ENCODE peak calls at places on chromosomes 12 and 14, in eight cellular contexts. K, Q, L, W, F, V, Y and A are unnamed samples.
A peak's percentile ranks its signal among the peaks of the same experiment; 100 is the strongest.

GRCh38 chr14:54207075-54207474 is 189.7 kb upstream of the CDKN3 start:
- DNase-seq in K (peak; percentile 54), Q (no peak), L (no peak), W (no peak), F (no peak), V (no peak), Y (no peak), A (no peak)

GRCh38 chr14:59187802-59188460 is 536 bp upstream of the DAAM1 start:
- DNase-seq in K (no peak), Q (peak; percentile 10), L (peak; percentile 10), W (no peak), F (no peak), V (no peak), Y (peak; percentile 68), A (no peak)

GRCh38 chr14:99596071-99596627 is 7.9 kb downstream of the CCDC85C start:
- DNase-seq in K (no peak), Q (no peak), L (no peak), W (no peak), F (no peak), V (no peak), Y (no peak), A (no peak)

GRCh38 chr14:95533391-95533821 is 1.4 kb upstream of the GLRX5 start:
- DNase-seq in K (peak; percentile 57), Q (no peak), L (no peak), W (peak; percentile 32), F (no peak), V (peak; percentile 51), Y (peak; percentile 69), A (no peak)

GRCh38 chr14:102827716-102828115 is 50.5 kb downstream of the TRAF3 start:
- DNase-seq in K (no peak), Q (no peak), L (no peak), W (no peak), F (no peak), V (no peak), Y (no peak), A (peak; percentile 15)

GRCh38 chr14:72463291-72463866 is 430.5 kb downstream of the DPF3 start:
- DNase-seq in K (no peak), Q (no peak), L (no peak), W (no peak), F (no peak), V (no peak), Y (no peak), A (peak; percentile 11)

GRCh38 chr14:64817631-64818030 is 62.1 kb downstream of the SPTB start:
- DNase-seq in K (peak; percentile 50), Q (no peak), L (no peak), W (no peak), F (no peak), V (no peak), Y (no peak), A (no peak)

GRCh38 chr12:81369175-81369574 is 291.3 kb downstream of the ACSS3 start:
- DNase-seq in K (no peak), Q (no peak), L (no peak), W (peak; percentile 11), F (no peak), V (no peak), Y (no peak), A (no peak)

GRCh38 chr12:64779349-64779974 is 20.3 kb upstream of the GNS start:
- DNase-seq in K (no peak), Q (no peak), L (no peak), W (no peak), F (no peak), V (no peak), Y (no peak), A (no peak)

GRCh38 chr12:62656576-62657362 is 190.1 kb downstream of the MON2 start:
- DNase-seq in K (no peak), Q (no peak), L (no peak), W (no peak), F (no peak), V (no peak), Y (no peak), A (no peak)

GRCh38 chr12:102522768-102523167 is 42.4 kb upstream of the IGF1 start:
- DNase-seq in K (no peak), Q (no peak), L (no peak), W (no peak), F (no peak), V (no peak), Y (peak; percentile 2), A (no peak)

GRCh38 chr12:93094988-93095737 is 166.1 kb upstream of the EEA1 start:
- DNase-seq in K (no peak), Q (no peak), L (no peak), W (no peak), F (peak; percentile 41), V (no peak), Y (peak; percentile 43), A (no peak)

GRCh38 chr12:124992874-124993567 is 424 bp upstream of the BRI3BP start:
- DNase-seq in K (no peak), Q (peak; percentile 38), L (peak; percentile 53), W (peak; percentile 7), F (peak; percentile 90), V (no peak), Y (peak; percentile 97), A (peak; percentile 50)

GRCh38 chr12:92729773-92730305 is 27.1 kb downstream of the PLEKHG7 start:
- DNase-seq in K (no peak), Q (no peak), L (no peak), W (no peak), F (no peak), V (no peak), Y (no peak), A (no peak)

GRCh38 chr12:11753826-11754225 is 104.4 kb downstream of the ETV6 start:
- DNase-seq in K (no peak), Q (no peak), L (no peak), W (no peak), F (no peak), V (no peak), Y (no peak), A (no peak)

GRCh38 chr12:99108924-99109323 is 463.8 kb downstream of the APAF1 start:
- DNase-seq in K (no peak), Q (no peak), L (no peak), W (no peak), F (no peak), V (no peak), Y (no peak), A (no peak)

GRCh38 chr14:74425525-74426201 is 347 bp downstream of the SYNDIG1L start:
- DNase-seq in K (no peak), Q (no peak), L (peak; percentile 20), W (no peak), F (no peak), V (no peak), Y (no peak), A (peak; percentile 53)

GRCh38 chr14:72619071-72619710 is 274.7 kb downstream of the DPF3 start:
- DNase-seq in K (no peak), Q (no peak), L (no peak), W (no peak), F (no peak), V (no peak), Y (no peak), A (peak; percentile 66)

GRCh38 chr14:59318908-59319307 is 130.4 kb downstream of the DAAM1 start:
- DNase-seq in K (no peak), Q (no peak), L (no peak), W (no peak), F (no peak), V (no peak), Y (no peak), A (no peak)

GRCh38 chr12:75660805-75661404 is 149.5 kb upstream of the KRR1 start:
- DNase-seq in K (no peak), Q (no peak), L (no peak), W (no peak), F (no peak), V (no peak), Y (no peak), A (peak; percentile 92)

GRCh38 chr14:32192712-32193373 is 9.0 kb upstream of the RNU6-7 start:
- DNase-seq in K (no peak), Q (no peak), L (no peak), W (no peak), F (no peak), V (no peak), Y (no peak), A (no peak)

GRCh38 chr14:50937325-50937724 is 7.0 kb downstream of the PYGL start:
- DNase-seq in K (peak; percentile 55), Q (no peak), L (no peak), W (no peak), F (no peak), V (peak; percentile 33), Y (no peak), A (peak; percentile 36)

GRCh38 chr12:145369-145960 is 68.5 kb downstream of the SLC6A12 start:
- DNase-seq in K (no peak), Q (no peak), L (no peak), W (no peak), F (no peak), V (no peak), Y (no peak), A (no peak)

GRCh38 chr14:94177806-94178205 is 3.7 kb downstream of the PPP4R4 start:
- DNase-seq in K (no peak), Q (no peak), L (no peak), W (no peak), F (no peak), V (no peak), Y (no peak), A (no peak)

GRCh38 chr14:72573725-72574426 is 320.0 kb downstream of the DPF3 start:
- DNase-seq in K (no peak), Q (no peak), L (no peak), W (no peak), F (no peak), V (no peak), Y (no peak), A (no peak)

GRCh38 chr12:95336387-95337067 is 118.9 kb downstream of the VEZT start:
- DNase-seq in K (peak; percentile 87), Q (peak; percentile 3), L (no peak), W (peak; percentile 78), F (no peak), V (peak; percentile 85), Y (peak; percentile 80), A (peak; percentile 84)

GRCh38 chr14:71143391-71144290 is 236.4 kb downstream of the PCNX1 start:
- DNase-seq in K (peak; percentile 80), Q (peak; percentile 29), L (no peak), W (no peak), F (peak; percentile 49), V (peak; percentile 56), Y (no peak), A (peak; percentile 72)

GRCh38 chr12:101697930-101698781 is 716 bp downstream of the CHPT1 start:
- DNase-seq in K (peak; percentile 40), Q (peak; percentile 46), L (no peak), W (no peak), F (peak; percentile 74), V (peak; percentile 41), Y (peak; percentile 72), A (peak; percentile 71)

GRCh38 chr12:1926274-1926673 is 7.8 kb upstream of the CACNA2D4 start:
- DNase-seq in K (no peak), Q (no peak), L (no peak), W (peak; percentile 99), F (no peak), V (no peak), Y (no peak), A (no peak)

GRCh38 chr14:75630695-75631452 is 29.8 kb downstream of the ERG28 start:
- DNase-seq in K (no peak), Q (no peak), L (no peak), W (no peak), F (no peak), V (no peak), Y (no peak), A (no peak)

GRCh38 chr14:79193689-79194477 is 1017.4 kb downstream of the DIO2 start:
- DNase-seq in K (no peak), Q (no peak), L (no peak), W (no peak), F (no peak), V (no peak), Y (no peak), A (no peak)

GRCh38 chr12:89932950-89933349 is 224.3 kb upstream of the ATP2B1 start:
- DNase-seq in K (peak; percentile 23), Q (no peak), L (no peak), W (no peak), F (no peak), V (no peak), Y (no peak), A (no peak)

GRCh38 chr12:94874986-94875312 is 128.5 kb downstream of the NDUFA12 start:
- DNase-seq in K (no peak), Q (no peak), L (no peak), W (no peak), F (no peak), V (no peak), Y (no peak), A (peak; percentile 25)

GRCh38 chr12:51729331-51729730 is 119.2 kb downstream of the FIGNL2 start:
- DNase-seq in K (no peak), Q (no peak), L (no peak), W (no peak), F (no peak), V (no peak), Y (no peak), A (no peak)